ENCODE peak calls at places on chromosomes 12 and 14, in seven cellular contexts. B is pancreas, W is breast epithelium, N is uterus, C is IMR-90, K is upper lobe of right lung, Z is gastrocnemius medialis. M is an unnamed sample.

GRCh38 chr12:84842406-84843013 is 70.1 kb downstream of the SLC6A15 start:
- DNase-seq in B (no peak), W (no peak), N (no peak), C (peak), K (no peak), Z (no peak), M (peak)

GRCh38 chr12:116459011-116459410 is 100.2 kb upstream of the MAP1LC3B2 start:
- DNase-seq in B (no peak), W (no peak), N (no peak), C (no peak), K (no peak), Z (no peak), M (no peak)

GRCh38 chr12:132249747-132250478 is 79.5 kb downstream of the GALNT9 start:
- DNase-seq in B (peak), W (no peak), N (no peak), C (no peak), K (no peak), Z (no peak), M (no peak)

GRCh38 chr12:2893007-2893406 is 2.3 kb downstream of the TULP3 start:
- DNase-seq in B (no peak), W (no peak), N (peak), C (peak), K (no peak), Z (peak), M (peak)

GRCh38 chr12:132132609-132133430 is 11.3 kb downstream of the DDX51 start:
- DNase-seq in B (no peak), W (no peak), N (no peak), C (no peak), K (peak), Z (no peak), M (no peak)

GRCh38 chr14:22155582-22155981 is 433.4 kb downstream of the DAD1 start:
- DNase-seq in B (no peak), W (no peak), N (no peak), C (no peak), K (no peak), Z (no peak), M (no peak)

GRCh38 chr14:61477845-61478438 is 156.6 kb downstream of the PRKCH start:
- DNase-seq in B (peak), W (peak), N (peak), C (peak), K (peak), Z (peak), M (peak)

GRCh38 chr12:3988519-3989217 is 115.5 kb upstream of the PARP11 start:
- DNase-seq in B (no peak), W (no peak), N (no peak), C (no peak), K (no peak), Z (no peak), M (no peak)

GRCh38 chr14:51845811-51846210 is 14.6 kb upstream of the GNG2 start:
- DNase-seq in B (no peak), W (no peak), N (no peak), C (no peak), K (no peak), Z (no peak), M (no peak)

GRCh38 chr14:92105845-92106094 is 612 bp downstream of the ATXN3 start:
- DNase-seq in B (peak), W (no peak), N (peak), C (no peak), K (peak), Z (peak), M (peak)

GRCh38 chr14:22190411-22191191 is 398.4 kb downstream of the DAD1 start:
- DNase-seq in B (no peak), W (no peak), N (no peak), C (peak), K (no peak), Z (no peak), M (peak)

GRCh38 chr12:95386056-95386455 is 87.9 kb upstream of the METAP2 start:
- DNase-seq in B (no peak), W (no peak), N (no peak), C (no peak), K (no peak), Z (no peak), M (no peak)

GRCh38 chr12:109951136-109951535 is 45.0 kb downstream of the GIT2 start:
- DNase-seq in B (no peak), W (no peak), N (no peak), C (peak), K (no peak), Z (no peak), M (peak)

GRCh38 chr12:99253068-99253467 is 394.5 kb upstream of the GARIN6 start:
- DNase-seq in B (no peak), W (no peak), N (no peak), C (no peak), K (no peak), Z (no peak), M (no peak)

GRCh38 chr14:79064200-79064599 is 894.0 kb downstream of the NRXN3 start:
- DNase-seq in B (no peak), W (no peak), N (no peak), C (no peak), K (no peak), Z (no peak), M (no peak)

GRCh38 chr14:84036863-84037262 is 1493.1 kb upstream of the FLRT2 start:
- DNase-seq in B (no peak), W (no peak), N (no peak), C (peak), K (no peak), Z (no peak), M (peak)

GRCh38 chr14:88271205-88271604 is 51.9 kb downstream of the KCNK10 start:
- DNase-seq in B (no peak), W (no peak), N (no peak), C (no peak), K (no peak), Z (no peak), M (no peak)
- H3K27ac ChIP-seq in B (peak), W (no peak), N (no peak), C (no peak), K (no peak), Z (no peak), M (no peak)

GRCh38 chr12:62794218-62794583 is 140.7 kb downstream of the PPM1H start:
- DNase-seq in B (no peak), W (no peak), N (no peak), C (no peak), K (no peak), Z (no peak), M (no peak)
- TF ChIP-seq CTCF in B (no peak), W (no peak), N (no peak), C (no peak), K (no peak), Z (no peak), M (no peak)

GRCh38 chr12:48883305-48884171 is 17.9 kb upstream of the RND1 start:
- DNase-seq in B (no peak), W (no peak), N (no peak), C (peak), K (no peak), Z (no peak), M (peak)
- H3K4me3 ChIP-seq in B (no peak), W (no peak), N (no peak), C (no peak), K (no peak), Z (no peak), M (no peak)

DNA sequence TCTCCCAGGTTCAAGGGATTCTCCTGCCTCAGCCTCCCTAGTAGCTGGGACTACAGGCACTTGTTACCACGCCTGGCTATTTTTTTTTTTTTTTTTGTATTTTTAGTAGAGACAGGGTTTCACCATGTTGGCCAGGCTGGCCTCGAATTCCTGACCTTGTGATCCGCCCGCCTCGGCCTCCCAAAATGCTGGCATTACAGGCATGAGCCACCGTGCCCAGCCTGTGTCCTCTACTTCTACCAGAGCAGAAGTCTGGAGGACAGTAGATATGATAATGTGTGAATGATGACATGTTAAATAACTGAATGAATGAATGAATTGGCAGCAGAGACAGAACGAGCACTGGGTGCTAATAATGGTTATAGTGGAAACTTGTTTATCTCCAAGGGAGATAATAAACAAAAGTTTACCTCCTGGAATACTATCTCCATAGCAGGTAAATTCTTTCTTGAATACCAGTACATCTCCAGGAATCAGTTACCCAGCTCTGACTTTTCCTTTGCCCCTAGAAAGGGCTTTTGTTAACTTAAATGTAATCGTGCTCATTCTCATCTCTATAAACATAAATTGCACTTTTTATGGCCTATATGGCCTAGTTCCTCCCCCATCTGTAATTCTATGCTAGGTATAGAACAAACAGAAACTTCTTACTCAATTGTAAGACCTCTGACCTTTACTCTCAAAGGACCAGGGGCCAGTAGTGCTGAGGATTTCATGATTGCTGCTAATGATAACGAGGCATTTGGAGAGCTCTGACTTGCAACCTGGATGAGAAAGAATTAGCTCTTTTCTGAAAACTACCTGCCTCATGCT is 7.2 kb upstream of the LGALS3 start:
- DNase-seq in B (no peak), W (no peak), N (no peak), C (no peak), K (no peak), Z (no peak), M (no peak)
- H3K27ac ChIP-seq in B (peak), W (peak), N (peak), C (no peak), K (peak), Z (no peak), M (peak)

DNA sequence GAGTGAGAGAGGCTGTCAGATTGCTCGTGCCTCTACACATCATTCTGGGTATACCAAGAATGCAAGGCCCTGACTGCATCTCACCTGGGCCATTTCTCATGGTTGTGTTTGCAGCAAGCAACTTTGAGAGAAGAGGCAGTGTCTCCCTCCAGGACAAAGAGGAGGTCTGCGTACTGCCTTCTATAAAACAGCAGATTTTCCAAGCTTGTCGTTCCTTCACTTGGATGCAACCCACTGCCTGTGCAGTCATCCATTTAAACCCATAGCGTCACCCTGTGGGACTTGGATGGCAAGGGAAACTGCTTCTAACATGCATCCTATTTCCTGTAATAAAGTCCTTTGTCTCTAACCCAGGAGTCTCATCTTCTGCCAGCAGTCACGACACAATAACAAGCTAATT is 1.3 kb downstream of the POMT2 start:
- DNase-seq in B (no peak), W (no peak), N (no peak), C (no peak), K (no peak), Z (no peak), M (no peak)
- TF ChIP-seq CTCF in B (no peak), W (no peak), N (no peak), C (no peak), K (no peak), Z (no peak), M (no peak)

GRCh38 chr14:37594916-37595808 is at the start of the genes FOXA1 and TTC6:
- DNase-seq in B (peak), W (peak), N (no peak), C (peak), K (peak), Z (no peak), M (no peak)

GRCh38 chr14:37596790-37597189 is 1.4 kb downstream of the TTC6 start:
- DNase-seq in B (no peak), W (no peak), N (no peak), C (no peak), K (no peak), Z (no peak), M (no peak)

GRCh38 chr14:37597538-37598084 is 2.2 kb downstream of the TTC6 start:
- DNase-seq in B (peak), W (peak), N (no peak), C (no peak), K (peak), Z (no peak), M (no peak)

GRCh38 chr14:37594238-37594915 is 672 bp downstream of the FOXA1 start:
- DNase-seq in B (peak), W (peak), N (no peak), C (peak), K (peak), Z (no peak), M (peak)

DNA sequence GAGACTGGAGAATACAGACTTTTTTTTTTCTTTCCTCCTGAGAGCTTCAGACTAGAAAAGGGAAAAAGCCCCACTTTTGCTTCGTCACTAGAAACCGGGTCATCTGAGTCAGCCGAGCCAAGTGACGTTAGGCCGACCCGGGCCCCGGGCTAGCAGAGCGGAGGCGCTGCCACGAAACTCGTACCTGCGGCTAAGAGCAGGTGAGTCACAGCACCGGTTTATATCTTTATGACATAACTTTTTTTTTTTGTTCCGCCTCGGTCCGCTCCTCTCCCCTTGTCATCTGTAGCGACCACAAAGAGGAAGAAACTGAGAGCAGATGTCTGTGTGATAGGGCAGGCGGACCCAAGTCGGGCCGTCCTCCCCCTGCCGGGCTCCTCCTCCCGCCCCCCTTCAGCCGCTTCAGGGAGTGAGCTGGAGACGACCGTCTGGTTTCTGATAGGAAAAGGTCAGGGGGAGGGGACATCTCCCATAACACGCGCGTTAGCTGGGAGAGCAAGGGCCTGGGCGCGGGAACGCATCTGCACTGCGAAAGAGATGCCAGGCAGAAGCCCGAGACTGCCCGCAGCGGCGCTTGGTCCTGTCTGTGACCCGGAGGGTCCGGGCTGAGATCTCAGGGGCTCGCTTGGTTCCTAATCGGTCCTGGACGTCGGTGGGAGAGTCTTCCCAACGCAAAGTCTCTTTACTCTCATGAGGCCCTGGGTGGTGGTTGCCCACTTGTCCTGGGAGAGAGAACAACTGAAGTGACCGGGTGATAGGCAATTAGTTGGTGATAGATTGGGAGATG is 573 bp downstream of the TTC6 start:
- DNase-seq in B (peak), W (peak), N (no peak), C (peak), K (peak), Z (no peak), M (no peak)
- H3K4me3 ChIP-seq in B (peak), W (peak), N (peak), C (peak), K (peak), Z (peak), M (peak)

GRCh38 chr14:100191584-100192249 is 32.3 kb upstream of the DEGS2 start:
- DNase-seq in B (no peak), W (no peak), N (peak), C (no peak), K (no peak), Z (no peak), M (no peak)

GRCh38 chr14:100192672-100193416 is 33.4 kb upstream of the DEGS2 start:
- DNase-seq in B (peak), W (peak), N (peak), C (peak), K (peak), Z (peak), M (peak)

GRCh38 chr14:100190126-100190525 is 30.7 kb upstream of the DEGS2 start:
- DNase-seq in B (no peak), W (no peak), N (no peak), C (no peak), K (no peak), Z (no peak), M (no peak)

GRCh38 chr14:100193417-100194357 is 34.2 kb upstream of the DEGS2 start:
- DNase-seq in B (no peak), W (no peak), N (peak), C (no peak), K (no peak), Z (no peak), M (no peak)

GRCh38 chr14:100192250-100192671 is 32.8 kb upstream of the DEGS2 start:
- DNase-seq in B (peak), W (no peak), N (peak), C (no peak), K (peak), Z (no peak), M (no peak)
- H3K27ac ChIP-seq in B (peak), W (peak), N (peak), C (peak), K (peak), Z (peak), M (peak)

GRCh38 chr12:15982471-15982870 is 71.3 kb downstream of the DERA start:
- DNase-seq in B (no peak), W (no peak), N (no peak), C (peak), K (no peak), Z (no peak), M (peak)
- TF ChIP-seq CTCF in B (peak), W (no peak), N (peak), C (peak), K (peak), Z (no peak), M (peak)

DNA sequence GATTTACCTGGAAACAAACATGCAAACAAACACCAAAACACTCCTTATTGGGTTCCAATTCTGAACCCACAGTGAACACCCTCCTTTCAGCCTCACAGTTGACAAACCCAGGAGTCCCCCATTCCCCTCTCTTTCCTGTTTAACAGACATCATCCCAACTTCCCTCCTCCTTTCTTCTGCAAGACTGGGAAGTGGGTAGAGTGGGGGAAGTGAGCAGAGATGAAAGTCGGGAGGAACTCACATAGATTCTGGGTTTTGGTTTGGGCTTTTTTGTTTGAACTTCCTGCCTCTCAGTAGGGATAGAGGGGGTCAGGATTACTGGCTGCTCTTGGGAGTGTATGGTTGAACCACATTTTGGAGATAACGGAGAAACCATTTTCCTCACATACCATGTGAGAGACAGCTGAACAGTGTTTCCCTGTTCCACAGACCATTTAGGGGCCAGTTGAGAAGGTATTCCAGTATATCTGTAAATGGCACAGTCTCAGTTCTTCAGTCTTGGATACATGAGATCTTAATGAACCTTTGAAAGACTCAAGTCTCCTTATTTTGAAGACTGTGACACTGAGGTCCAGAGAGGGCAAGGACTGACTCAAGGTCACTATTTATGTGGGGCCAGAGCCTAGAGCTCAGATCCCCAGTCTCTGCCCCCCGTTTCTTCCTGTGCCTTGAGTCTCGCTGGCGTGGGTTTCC is 3.9 kb upstream of the GPR84 start:
- DNase-seq in B (no peak), W (no peak), N (no peak), C (no peak), K (no peak), Z (no peak), M (no peak)
- H3K4me3 ChIP-seq in B (no peak), W (peak), N (peak), C (no peak), K (peak), Z (peak), M (peak)